ENCODE peak calls at places on chromosomes 3 and 15, in eight cellular contexts. T is ovary, X is heart left ventricle, J is tibial nerve, A is uterus, L is IMR-90, C is A549, D is stomach. Y is an unnamed sample. For H3K4me1, the result is how much of the 10 kb centered on the place peaks cover.

GRCh38 chr3:153339065-153339464 is 177.0 kb downstream of the RAP2B start:
- DNase-seq in L (no peak), A (no peak), J (no peak), C (no peak), D (no peak), T (no peak), X (no peak), Y (no peak)

GRCh38 chr3:10577521-10577920 is 72.1 kb upstream of the ATP2B2 start:
- DNase-seq in X (no peak), D (no peak), J (no peak), C (no peak), A (no peak), T (no peak), L (no peak), Y (no peak)

GRCh38 chr15:83304861-83305661 is 20.6 kb upstream of the BNC1 start:
- DNase-seq in C (no peak), L (peak), T (no peak), J (no peak), X (no peak), D (no peak), A (no peak), Y (no peak)

GRCh38 chr15:81298606-81299005 is 25.3 kb downstream of the STARD5 start:
- DNase-seq in L (no peak), A (no peak), X (no peak), D (no peak), T (no peak), C (no peak), J (no peak), Y (no peak)

GRCh38 chr15:92001307-92001706 is 147.8 kb downstream of the SLCO3A1 start:
- DNase-seq in X (no peak), J (no peak), C (no peak), D (no peak), A (no peak), T (no peak), L (no peak), Y (no peak)

GRCh38 chr3:10196389-10197052 is 31.8 kb downstream of the IRAK2 start:
- DNase-seq in T (no peak), D (no peak), A (no peak), X (no peak), C (no peak), J (peak), L (peak), Y (no peak)

GRCh38 chr3:194142156-194142910 is 6.4 kb downstream of the HES1 start:
- DNase-seq in A (peak), C (no peak), J (peak), T (peak), L (no peak), X (no peak), D (no peak), Y (peak)

GRCh38 chr15:57607570-57608000 is 15.9 kb downstream of the MYZAP start:
- DNase-seq in C (peak), A (no peak), X (no peak), J (no peak), T (no peak), D (peak), L (no peak), Y (no peak)

GRCh38 chr3:183635107-183635430 is 354 bp upstream of the KLHL24 start:
- DNase-seq in L (no peak), A (no peak), D (no peak), C (no peak), J (no peak), T (no peak), X (no peak), Y (no peak)

GRCh38 chr3:177382944-177383343 is 185.7 kb upstream of the TBL1XR1 start:
- DNase-seq in J (no peak), X (peak), C (no peak), A (no peak), D (no peak), T (no peak), L (no peak), Y (no peak)

GRCh38 chr3:153284282-153284938 is 122.4 kb downstream of the RAP2B start:
- DNase-seq in J (peak), C (peak), D (no peak), X (peak), T (no peak), L (peak), A (peak), Y (no peak)

GRCh38 chr3:57221883-57222282 is 5.6 kb upstream of the APPL1 start:
- DNase-seq in C (peak), A (no peak), X (no peak), J (no peak), D (no peak), T (no peak), L (peak), Y (no peak)

GRCh38 chr15:91915576-91915975 is 62.1 kb downstream of the SLCO3A1 start:
- DNase-seq in C (no peak), T (no peak), J (no peak), D (no peak), L (no peak), X (no peak), A (no peak), Y (no peak)

GRCh38 chr15:37031198-37031597 is 69.2 kb downstream of the MEIS2 start:
- DNase-seq in A (no peak), T (no peak), L (peak), C (no peak), X (no peak), D (no peak), J (no peak), Y (no peak)

GRCh38 chr3:101533603-101533968 is 20.6 kb upstream of the SENP7 start:
- DNase-seq in C (no peak), A (no peak), T (no peak), J (no peak), X (no peak), D (no peak), L (no peak), Y (no peak)

GRCh38 chr15:52505141-52505540 is 23.5 kb downstream of the MYO5A start:
- DNase-seq in D (no peak), A (no peak), L (no peak), T (no peak), X (no peak), J (no peak), C (no peak), Y (no peak)

GRCh38 chr3:114496874-114497273 is 203.0 kb downstream of the TIGIT start:
- DNase-seq in D (no peak), A (no peak), J (no peak), X (no peak), T (no peak), C (peak), L (peak), Y (peak)

GRCh38 chr3:138132239-138132638 is at the start of gene A4GNT:
- DNase-seq in X (no peak), D (no peak), J (no peak), C (no peak), T (no peak), A (no peak), L (no peak), Y (no peak)

GRCh38 chr3:136860541-136860940 is 1.5 kb upstream of the NCK1 start:
- DNase-seq in A (no peak), T (no peak), X (no peak), D (no peak), L (no peak), J (no peak), C (no peak), Y (no peak)

GRCh38 chr15:48370460-48370859 is 39.2 kb downstream of the DUT start:
- DNase-seq in L (peak), X (no peak), T (no peak), D (no peak), C (no peak), J (no peak), A (no peak), Y (no peak)

GRCh38 chr3:182325213-182325941 is 467.9 kb upstream of the ATP11B start:
- DNase-seq in T (no peak), C (no peak), D (no peak), J (no peak), X (no peak), A (no peak), L (no peak), Y (no peak)

GRCh38 chr3:195147649-195148121 is 123.3 kb downstream of the XXYLT1 start:
- DNase-seq in J (no peak), C (no peak), A (peak), D (peak), L (peak), X (peak), T (no peak), Y (no peak)

GRCh38 chr3:146159616-146160232 is 1.3 kb downstream of the PLOD2 start:
- DNase-seq in C (no peak), L (no peak), A (no peak), J (no peak), T (no peak), D (no peak), X (no peak), Y (no peak)
- H3K4me3 ChIP-seq in C (peak), L (peak), A (peak), J (peak), T (peak), D (peak), X (peak), Y (peak)

GRCh38 chr3:12968541-12968940 is 104.7 kb downstream of the IQSEC1 start:
- DNase-seq in L (no peak), X (no peak), T (no peak), D (no peak), C (no peak), J (no peak), A (no peak), Y (no peak)

GRCh38 chr3:12967751-12968209 is 105.4 kb downstream of the IQSEC1 start:
- DNase-seq in A (peak), L (peak), J (peak), C (peak), D (peak), X (peak), T (peak), Y (peak)

GRCh38 chr3:12965999-12966846 is 107.0 kb downstream of the IQSEC1 start:
- DNase-seq in L (no peak), X (no peak), D (no peak), C (no peak), T (no peak), J (no peak), A (no peak), Y (no peak)

GRCh38 chr3:12964713-12965612 is 108.3 kb downstream of the IQSEC1 start:
- DNase-seq in J (no peak), X (no peak), L (no peak), D (no peak), A (no peak), T (no peak), C (peak), Y (peak)

DNA sequence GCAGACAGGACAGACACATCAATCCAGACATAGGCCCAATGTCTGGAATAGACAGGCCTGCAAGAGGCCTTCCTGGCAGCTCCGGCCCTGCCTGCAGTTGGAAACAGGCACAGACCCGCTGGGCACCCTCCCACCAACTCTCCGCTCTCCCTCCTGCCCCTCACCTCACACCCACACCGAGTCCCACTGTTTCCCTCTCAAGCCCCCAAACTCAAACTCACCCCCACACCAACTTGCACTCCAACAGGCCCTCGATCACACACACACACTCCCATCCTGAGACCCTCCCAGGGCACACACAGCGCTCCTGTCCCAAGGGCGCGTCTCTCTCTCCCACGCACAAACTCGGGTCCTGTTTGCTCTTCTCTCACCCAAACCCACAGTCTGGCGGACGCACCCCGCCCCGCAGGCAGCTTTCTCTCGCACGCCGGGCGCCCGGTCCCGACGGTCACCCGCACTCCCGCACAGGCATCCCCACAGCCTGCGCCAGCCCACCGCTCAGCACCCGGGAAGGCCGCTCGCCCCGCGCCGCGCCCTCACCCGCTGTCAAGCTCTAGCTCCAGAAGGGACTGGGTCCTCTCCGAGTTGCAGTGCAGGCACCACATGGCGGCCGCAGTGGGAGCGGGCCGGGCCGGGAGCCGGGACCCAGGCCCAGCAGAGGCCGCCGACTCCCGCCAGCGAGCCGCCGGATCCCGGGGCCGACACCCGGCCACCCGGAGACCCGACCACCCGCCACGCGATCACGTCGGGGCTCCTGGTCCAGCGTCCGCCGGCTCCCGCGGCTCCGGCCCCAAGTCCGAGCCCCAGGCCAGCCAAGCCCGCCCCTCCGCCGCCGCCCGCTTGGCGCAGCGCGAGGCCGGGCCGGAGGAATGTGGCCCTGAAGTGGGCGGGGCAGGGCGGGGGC is 106.1 kb downstream of the IQSEC1 start:
- DNase-seq in J (no peak), X (no peak), C (no peak), D (no peak), L (peak), A (no peak), T (peak), Y (no peak)
- TF ChIP-seq POLR2A in J (peak), X (peak), C (peak), D (no peak), L (peak), A (peak), T (peak), Y (peak)

DNA sequence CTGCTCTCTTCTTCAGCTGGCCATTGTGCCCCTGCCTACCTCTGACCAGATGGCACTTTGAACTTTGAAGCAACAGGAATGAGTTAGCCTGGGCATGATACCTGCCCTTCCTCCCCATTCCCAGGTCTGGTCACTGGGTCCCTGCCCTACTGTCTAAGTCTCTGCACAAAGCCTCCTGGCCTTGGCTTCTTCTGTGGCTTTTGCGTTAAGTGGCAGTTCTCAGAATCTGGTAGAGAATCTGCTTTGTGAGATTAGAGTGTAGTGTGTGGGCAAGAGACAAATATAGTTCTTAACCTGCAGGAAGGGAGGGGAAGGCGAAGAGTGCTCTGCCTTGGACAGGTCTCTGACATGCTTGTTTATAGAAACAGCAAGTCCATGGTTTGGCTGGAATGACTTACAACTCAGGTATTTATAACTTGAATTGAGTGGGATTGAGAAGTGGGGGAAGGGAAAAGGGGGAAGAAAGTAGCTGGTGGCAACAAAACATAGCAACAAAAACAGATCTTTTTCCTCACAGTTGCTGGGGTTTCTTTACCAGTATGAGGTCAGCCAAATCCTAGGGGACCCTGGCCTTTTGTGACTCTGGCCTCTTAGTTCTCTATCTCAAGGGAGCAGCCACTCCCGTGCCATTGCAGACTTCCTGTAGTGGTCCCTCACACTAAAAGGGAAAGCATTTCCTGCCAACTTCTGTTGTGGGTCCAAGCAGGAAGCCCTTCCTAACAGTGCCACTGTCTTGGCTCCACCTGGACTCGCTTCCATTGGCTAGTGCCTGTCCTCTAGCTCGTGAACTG is 16.7 kb downstream of the MAPKBP1 start:
- DNase-seq in L (peak), T (no peak), A (peak), D (no peak), C (peak), J (no peak), X (no peak), Y (no peak)
- H3K4me1 ChIP-seq in L (under half), T (under half), A (under half), D (under half), C (under half), J (under half), X (under half), Y (under half)

DNA sequence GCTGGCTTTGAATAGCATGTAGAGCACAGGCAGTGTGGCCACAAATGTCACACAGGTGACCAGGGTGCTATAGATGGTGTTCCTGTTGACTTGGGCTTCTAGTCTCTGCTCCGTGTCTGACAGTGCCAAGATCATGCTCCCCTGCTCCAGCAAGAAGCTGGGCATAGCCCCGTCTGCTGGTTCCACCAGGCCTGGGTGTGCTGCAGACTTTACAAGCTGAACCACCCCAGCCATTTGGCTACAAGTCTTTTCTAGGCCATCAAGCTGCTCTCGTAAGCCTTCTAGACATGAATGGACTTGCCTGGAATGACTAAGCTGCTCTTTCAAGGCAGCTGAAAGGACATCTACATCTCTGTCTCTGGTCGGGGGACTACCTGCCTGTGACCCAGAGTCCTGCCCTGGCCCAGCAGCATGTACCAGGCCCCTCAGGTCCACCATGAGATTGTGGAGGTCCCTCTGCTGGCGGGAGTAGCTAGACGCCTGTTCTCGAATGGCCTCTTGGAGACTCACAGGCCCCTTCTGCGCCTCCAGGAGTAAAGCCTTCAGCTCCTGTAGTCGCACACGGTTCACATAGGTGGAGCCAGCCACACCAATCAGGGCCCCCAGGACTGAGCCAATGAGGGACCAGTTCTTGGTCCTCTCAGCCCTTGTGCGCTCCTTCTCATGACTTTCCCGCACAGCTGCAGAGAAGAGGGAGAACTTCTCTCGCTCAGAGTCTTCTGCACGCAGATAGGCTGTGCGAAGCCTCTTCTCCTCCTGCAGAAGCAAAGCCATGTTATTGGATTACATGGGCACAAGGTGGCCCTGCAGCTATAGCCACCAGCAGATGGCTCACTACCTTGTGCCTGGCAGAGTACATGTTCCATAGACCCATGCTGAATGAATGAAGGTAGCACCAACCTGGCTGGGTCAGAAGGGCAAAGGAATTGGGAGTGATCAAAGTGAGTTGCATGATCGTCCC is 2.8 kb upstream of the PLXNB1 start:
- DNase-seq in J (no peak), D (no peak), X (no peak), C (peak), L (peak), T (peak), A (no peak), Y (no peak)
- H3K4me3 ChIP-seq in J (no peak), D (no peak), X (no peak), C (no peak), L (no peak), T (no peak), A (no peak), Y (no peak)

DNA sequence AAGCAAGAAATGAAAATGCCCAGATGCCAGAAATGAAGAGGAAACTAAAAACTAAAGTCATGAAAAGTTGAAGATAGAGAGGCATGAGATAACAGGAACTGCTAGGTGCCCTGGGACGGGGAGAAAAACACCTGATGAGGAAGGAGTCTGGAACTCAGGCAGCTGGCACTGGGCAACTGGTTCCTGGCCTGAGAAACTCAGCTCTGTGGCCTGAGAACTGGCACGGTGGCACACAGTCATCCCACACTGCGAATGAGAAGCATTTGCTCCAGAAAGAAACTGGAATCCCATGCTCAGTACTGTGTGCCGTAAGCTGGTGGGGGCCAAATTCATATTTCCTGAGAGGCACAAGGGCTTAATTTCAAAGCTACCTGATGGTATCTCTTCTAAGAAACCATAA is 53.6 kb upstream of the RORA start:
- DNase-seq in C (no peak), X (no peak), J (no peak), A (no peak), L (no peak), T (no peak), D (no peak), Y (no peak)
- TF ChIP-seq POLR2A in C (no peak), X (no peak), J (no peak), A (no peak), L (no peak), T (no peak), D (no peak), Y (no peak)

GRCh38 chr3:159837725-159838124 is 150.9 kb upstream of the IL12A start:
- DNase-seq in A (no peak), L (no peak), C (no peak), X (no peak), J (no peak), T (no peak), D (no peak), Y (no peak)

GRCh38 chr3:159841766-159842165 is 146.9 kb upstream of the IL12A start:
- DNase-seq in J (no peak), X (no peak), L (no peak), D (no peak), A (no peak), C (no peak), T (no peak), Y (no peak)

GRCh38 chr3:159839561-159840379 is 148.9 kb upstream of the IL12A start:
- DNase-seq in D (no peak), C (no peak), L (no peak), T (no peak), J (no peak), X (no peak), A (no peak), Y (no peak)

GRCh38 chr3:159840900-159841299 is 147.7 kb upstream of the IL12A start:
- DNase-seq in X (no peak), T (no peak), J (no peak), D (no peak), L (no peak), C (peak), A (no peak), Y (no peak)

GRCh38 chr3:159838936-159839335 is 149.7 kb upstream of the IL12A start:
- DNase-seq in X (no peak), C (no peak), T (no peak), A (no peak), D (no peak), L (no peak), J (no peak), Y (no peak)
- H3K4me1 ChIP-seq in X (under half), C (half or more), T (under half), A (under half), D (under half), L (under half), J (under half), Y (under half)